ENCODE peak calls at places on chromosome 3, in six cellular contexts. I, F, O, K, J and P are unnamed samples.

GRCh38 chr3:149411583-149411982 is 34.1 kb upstream of the TM4SF1 start:
- DNase-seq in J (no peak), I (no peak), F (no peak), K (no peak), O (no peak), P (no peak)

GRCh38 chr3:138078901-138079344 is 36.5 kb downstream of the DZIP1L start:
- DNase-seq in J (peak), F (no peak), K (no peak), O (no peak), I (no peak), P (peak)

GRCh38 chr3:186235554-186235953 is 126.5 kb downstream of the DGKG start:
- DNase-seq in K (no peak), F (no peak), J (no peak), O (no peak), I (no peak), P (no peak)

GRCh38 chr3:134527037-134527436 is 41.2 kb downstream of the CEP63 start:
- DNase-seq in K (peak), O (no peak), I (no peak), J (no peak), F (no peak), P (no peak)

GRCh38 chr3:87771338-87772059 is 287.3 kb downstream of the CGGBP1 start:
- DNase-seq in I (peak), J (peak), O (no peak), F (peak), K (peak), P (no peak)

GRCh38 chr3:32420138-32420981 is 28.7 kb downstream of the CMTM7 start:
- DNase-seq in F (peak), I (peak), K (no peak), J (peak), O (peak), P (peak)

GRCh38 chr3:16720367-16720766 is 115.1 kb upstream of the DAZL start:
- DNase-seq in J (peak), F (no peak), O (no peak), K (no peak), I (no peak), P (no peak)

GRCh38 chr3:128190501-128190900 is 37.2 kb downstream of the EEFSEC start:
- DNase-seq in J (no peak), I (no peak), K (no peak), F (no peak), O (no peak), P (peak)

GRCh38 chr3:58539636-58540035 is 2.6 kb upstream of the ACOX2 start:
- DNase-seq in I (no peak), O (no peak), F (no peak), K (no peak), J (no peak), P (no peak)